ENCODE peak calls at places on chromosome 4, in five cellular contexts. U is ovary, X is natural killer cell, Z is body of pancreas, S is neural progenitor cell. G is an unnamed sample.

GRCh38 chr4:145773581-145774234 is 93.8 kb downstream of the C4orf51 start:
- DNase-seq in U (no peak), X (no peak), Z (no peak), S (no peak), G (no peak)

GRCh38 chr4:106497271-106497670 is 128.7 kb upstream of the GIMD1 start:
- DNase-seq in U (no peak), X (no peak), Z (no peak), S (no peak), G (no peak)

GRCh38 chr4:152462715-152463114 is 73.2 kb downstream of the FBXW7 start:
- DNase-seq in U (no peak), X (no peak), Z (no peak), S (no peak), G (no peak)

GRCh38 chr4:107835409-107835808 is 10.7 kb downstream of the SGMS2 start:
- DNase-seq in U (no peak), X (no peak), Z (no peak), S (no peak), G (no peak)

GRCh38 chr4:8726344-8726851 is 133.8 kb downstream of the CPZ start:
- DNase-seq in U (peak; percentile 1), X (no peak), Z (peak; percentile 3), S (no peak), G (no peak)

GRCh38 chr4:124389591-124389990 is 322.9 kb downstream of the ANKRD50 start:
- DNase-seq in U (no peak), X (no peak), Z (no peak), S (no peak), G (no peak)

GRCh38 chr4:115596265-115597001 is 483.0 kb upstream of the NDST4 start:
- DNase-seq in U (no peak), X (no peak), Z (no peak), S (no peak), G (peak; percentile 1)

GRCh38 chr4:112514449-112515277 is 1.3 kb downstream of the NEUROG2 start:
- DNase-seq in U (no peak), X (no peak), Z (no peak), S (peak; percentile 64), G (no peak)

GRCh38 chr4:120865985-120866384 is 56.5 kb downstream of the PRDM5 start:
- DNase-seq in U (no peak), X (no peak), Z (no peak), S (peak; percentile 79), G (no peak)

GRCh38 chr4:144302704-144303536 is 162.4 kb upstream of the GYPA start:
- DNase-seq in U (no peak), X (no peak), Z (no peak), S (no peak), G (no peak)

GRCh38 chr4:183831026-183831446 is 74.1 kb upstream of the STOX2 start:
- DNase-seq in U (no peak), X (no peak), Z (no peak), S (no peak), G (no peak)

GRCh38 chr4:20203508-20203907 is 48.2 kb upstream of the SLIT2 start:
- DNase-seq in U (no peak), X (no peak), Z (no peak), S (no peak), G (no peak)

GRCh38 chr4:38025665-38026064 is 65.5 kb downstream of the PTTG2 start:
- DNase-seq in U (no peak), X (no peak), Z (no peak), S (no peak), G (no peak)

GRCh38 chr4:4509521-4509920 is 32.3 kb downstream of the STX18 start:
- DNase-seq in U (no peak), X (no peak), Z (no peak), S (no peak), G (no peak)

GRCh38 chr4:11338990-11339782 is 89.5 kb downstream of the HS3ST1 start:
- DNase-seq in U (no peak), X (no peak), Z (no peak), S (no peak), G (no peak)

GRCh38 chr4:38157592-38157991 is 197.4 kb downstream of the PTTG2 start:
- DNase-seq in U (no peak), X (no peak), Z (peak; percentile 44), S (no peak), G (no peak)

GRCh38 chr4:149113804-149114430 is 671.7 kb upstream of the NR3C2 start:
- DNase-seq in U (no peak), X (no peak), Z (no peak), S (no peak), G (no peak)

GRCh38 chr4:119041951-119042560 is 93.6 kb upstream of the MYOZ2 start:
- DNase-seq in U (peak; percentile 35), X (no peak), Z (peak; percentile 67), S (peak; percentile 76), G (peak; percentile 79)

GRCh38 chr4:79078339-79078738 is 139.1 kb upstream of the PAQR3 start:
- DNase-seq in U (peak; percentile 56), X (no peak), Z (peak; percentile 10), S (no peak), G (no peak)

GRCh38 chr4:160091631-160092030 is 988.8 kb downstream of the RAPGEF2 start:
- DNase-seq in U (no peak), X (no peak), Z (no peak), S (no peak), G (no peak)

GRCh38 chr4:53235547-53235946 is 130.3 kb downstream of the SCFD2 start:
- DNase-seq in U (no peak), X (no peak), Z (no peak), S (no peak), G (no peak)

GRCh38 chr4:161936625-161937133 is 227.1 kb downstream of the FSTL5 start:
- DNase-seq in U (no peak), X (no peak), Z (no peak), S (no peak), G (no peak)

GRCh38 chr4:139603576-139604387 is 47.8 kb upstream of the SETD7 start:
- DNase-seq in U (no peak), X (no peak), Z (peak; percentile 54), S (peak; percentile 83), G (peak; percentile 75)

GRCh38 chr4:21046121-21046520 is 345.9 kb downstream of the PACRGL start:
- DNase-seq in U (no peak), X (no peak), Z (no peak), S (no peak), G (no peak)

GRCh38 chr4:62912531-62912930 is 1496.7 kb downstream of the TECRL start:
- DNase-seq in U (no peak), X (no peak), Z (peak; percentile 10), S (no peak), G (no peak)

GRCh38 chr4:153488006-153488718 is 22.0 kb downstream of the TMEM131L start:
- DNase-seq in U (no peak), X (peak; percentile 72), Z (no peak), S (no peak), G (no peak)

GRCh38 chr4:114677346-114677979 is 78.9 kb downstream of the UGT8 start:
- DNase-seq in U (no peak), X (no peak), Z (no peak), S (no peak), G (no peak)

GRCh38 chr4:37892641-37893040 is 1.8 kb downstream of the TBC1D1 start:
- DNase-seq in U (no peak), X (peak; percentile 47), Z (no peak), S (no peak), G (peak; percentile 59)

GRCh38 chr4:122803788-122804208 is 22.8 kb upstream of the FGF2 start:
- DNase-seq in U (no peak), X (no peak), Z (no peak), S (no peak), G (peak; percentile 27)

GRCh38 chr4:13866881-13867280 is 239.4 kb upstream of the BOD1L1 start:
- DNase-seq in U (no peak), X (no peak), Z (no peak), S (no peak), G (no peak)

GRCh38 chr4:183988874-183989273 is 83.8 kb downstream of the STOX2 start:
- DNase-seq in U (no peak), X (no peak), Z (no peak), S (no peak), G (no peak)

GRCh38 chr4:40238700-40239548 is 42.1 kb downstream of the RHOH start:
- DNase-seq in U (no peak), X (no peak), Z (no peak), S (no peak), G (peak; percentile 51)

GRCh38 chr4:101187837-101188236 is 159.5 kb downstream of the PPP3CA start:
- DNase-seq in U (no peak), X (no peak), Z (no peak), S (no peak), G (no peak)
- TF ChIP-seq CTCF in U (no peak), X (peak; percentile 49), Z (peak; percentile 12), S (no peak), G (no peak)

DNA sequence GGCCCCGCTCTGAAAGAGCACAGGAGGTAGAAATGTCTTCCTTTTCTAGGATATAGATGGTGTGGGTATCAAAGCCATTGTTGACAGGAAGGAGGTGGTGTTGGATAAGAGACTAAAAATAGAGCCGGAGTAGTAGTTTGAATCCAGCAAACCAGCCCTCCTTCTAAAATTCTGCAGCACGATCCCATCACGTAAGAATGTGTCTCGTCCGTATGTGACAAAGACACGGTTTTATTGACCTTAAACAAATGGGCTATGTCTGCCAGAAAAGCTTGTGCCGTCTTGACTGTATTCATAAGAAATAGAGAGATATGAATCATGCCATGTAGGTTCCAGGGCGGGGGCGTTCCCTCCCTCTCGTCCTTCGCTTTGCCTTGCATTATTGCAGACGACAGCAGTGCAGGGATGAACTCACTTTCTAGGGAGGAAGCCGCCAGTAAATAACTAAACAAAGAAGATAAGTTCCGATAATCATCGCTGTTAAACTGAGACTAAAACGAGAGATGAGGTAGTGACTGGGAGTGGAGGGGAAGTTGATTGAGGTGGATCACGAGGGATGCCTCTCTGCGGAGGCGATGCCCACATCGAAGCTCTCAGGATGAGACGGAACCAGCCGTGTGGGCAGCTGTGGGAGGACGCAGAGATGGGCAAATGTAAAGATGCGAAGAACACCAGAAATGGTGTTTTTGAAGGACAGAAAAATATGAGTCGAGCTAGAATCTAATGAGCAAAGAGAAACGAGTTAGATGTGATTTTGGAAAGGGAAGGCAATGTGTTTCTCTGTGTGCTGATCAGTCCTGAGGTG is 3.4 kb downstream of the TENM3 start:
- DNase-seq in U (no peak), X (no peak), Z (no peak), S (no peak), G (no peak)
- TF ChIP-seq CTCF in U (no peak), X (no peak), Z (no peak), S (no peak), G (no peak)

GRCh38 chr4:30717208-30718020 is 2.8 kb upstream of the PCDH7 start:
- DNase-seq in U (peak; percentile 22), X (no peak), Z (no peak), S (peak; percentile 85), G (peak; percentile 86)
- TF ChIP-seq CTCF in U (no peak), X (no peak), Z (no peak), S (no peak), G (no peak)

DNA sequence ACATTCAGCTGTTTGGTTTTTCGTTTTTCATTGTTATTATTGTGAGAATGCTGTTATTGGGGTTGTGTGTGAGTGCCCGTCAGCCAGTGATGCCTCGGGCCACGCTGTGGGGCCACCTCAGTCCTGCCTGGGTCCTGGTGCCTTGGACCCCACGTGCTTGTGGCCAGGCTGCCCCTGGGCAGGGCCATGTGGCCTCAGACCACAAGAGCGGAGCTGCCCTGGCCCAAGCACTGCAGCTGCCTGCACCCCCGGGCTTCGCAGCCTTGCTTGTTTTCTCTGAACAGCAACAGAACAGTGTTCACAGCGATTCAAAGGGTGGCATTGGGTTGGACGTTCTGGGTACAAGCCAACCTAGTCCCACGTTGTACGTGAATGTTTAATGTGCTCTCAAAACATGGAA is 56.9 kb downstream of the CPLX1 start:
- DNase-seq in U (no peak), X (no peak), Z (no peak), S (no peak), G (no peak)
- TF ChIP-seq CTCF in U (no peak), X (no peak), Z (no peak), S (no peak), G (no peak)

GRCh38 chr4:56048621-56049427 is 100.1 kb downstream of the CEP135 start:
- DNase-seq in U (peak; percentile 23), X (no peak), Z (peak; percentile 24), S (peak; percentile 91), G (peak; percentile 74)
- TF ChIP-seq CTCF in U (no peak), X (no peak), Z (no peak), S (peak; percentile 37), G (no peak)